ENCODE peak calls at places on chromosome 17, in six cellular contexts. V, X, R, H, T and Z are unnamed samples. For H3K4me1, the result is how much of the 10 kb centered on the place peaks cover.

GRCh38 chr17:4806770-4807533 is at the start of gene PLD2:
- DNase-seq in T (peak), H (peak), X (peak), R (peak), V (peak), Z (peak)

GRCh38 chr17:78818932-78819331 is 21.7 kb downstream of the USP36 start:
- DNase-seq in R (peak), H (peak), T (no peak), X (no peak), V (no peak), Z (no peak)

GRCh38 chr17:20010099-20010863 is 1.1 kb downstream of the SPECC1 start:
- DNase-seq in V (peak), R (no peak), X (no peak), T (peak), H (peak), Z (no peak)

GRCh38 chr17:4448197-4448980 is 14.6 kb downstream of the SPNS3 start:
- DNase-seq in X (no peak), T (no peak), R (no peak), V (no peak), H (no peak), Z (no peak)

GRCh38 chr17:48048321-48049140 is at the start of gene NFE2L1:
- DNase-seq in V (peak), H (peak), R (no peak), X (peak), T (peak), Z (peak)

GRCh38 chr17:81253358-81254131 is 14.4 kb downstream of the NDUFAF8 start:
- DNase-seq in X (peak), V (peak), T (peak), H (peak), R (peak), Z (no peak)

GRCh38 chr17:46925185-46925858 is 2.4 kb downstream of the GOSR2 start:
- DNase-seq in H (no peak), X (no peak), T (no peak), V (no peak), R (no peak), Z (no peak)

GRCh38 chr17:82301916-82302497 is 15.4 kb downstream of the CD7 start:
- DNase-seq in H (no peak), X (peak), R (peak), T (no peak), V (no peak), Z (no peak)

GRCh38 chr17:73549841-73550430 is 94.3 kb downstream of the SDK2 start:
- DNase-seq in R (no peak), T (peak), X (no peak), V (no peak), H (no peak), Z (peak)

GRCh38 chr17:28391401-28391800 is 14.6 kb downstream of the SLC46A1 start:
- DNase-seq in V (no peak), R (no peak), X (no peak), H (no peak), T (no peak), Z (no peak)

GRCh38 chr17:63445571-63446217 is 412 bp downstream of the CYB561 start:
- DNase-seq in R (peak), T (peak), H (peak), X (peak), V (no peak), Z (no peak)

GRCh38 chr17:20184191-20184590 is 175.0 kb downstream of the SPECC1 start:
- DNase-seq in R (no peak), X (no peak), T (no peak), H (no peak), V (no peak), Z (no peak)

GRCh38 chr17:64091116-64091515 is 38.8 kb downstream of the ERN1 start:
- DNase-seq in T (no peak), R (no peak), H (no peak), V (no peak), X (no peak), Z (no peak)

GRCh38 chr17:4735825-4736651 is 3.6 kb upstream of the ZMYND15 start:
- DNase-seq in X (peak), R (no peak), H (no peak), T (no peak), V (no peak), Z (peak)

GRCh38 chr17:44005865-44006580 is 1.6 kb downstream of the NAGS start:
- DNase-seq in V (no peak), H (peak), T (peak), R (no peak), X (peak), Z (peak)
- H3K27ac ChIP-seq in V (peak), H (peak), T (no peak), R (peak), X (peak), Z (peak)

GRCh38 chr17:351436-351713 is 1.2 kb downstream of the RPH3AL start:
- DNase-seq in T (no peak), R (no peak), V (no peak), H (no peak), X (no peak), Z (no peak)

GRCh38 chr17:353838-354234 is 1.2 kb upstream of the RPH3AL start:
- DNase-seq in H (no peak), R (no peak), X (no peak), T (no peak), V (no peak), Z (no peak)

GRCh38 chr17:353213-353837 is 718 bp upstream of the RPH3AL start:
- DNase-seq in T (no peak), V (no peak), H (no peak), R (no peak), X (no peak), Z (no peak)

GRCh38 chr17:351875-352420 is 659 bp downstream of the RPH3AL start:
- DNase-seq in X (no peak), V (no peak), R (no peak), T (no peak), H (no peak), Z (no peak)

DNA sequence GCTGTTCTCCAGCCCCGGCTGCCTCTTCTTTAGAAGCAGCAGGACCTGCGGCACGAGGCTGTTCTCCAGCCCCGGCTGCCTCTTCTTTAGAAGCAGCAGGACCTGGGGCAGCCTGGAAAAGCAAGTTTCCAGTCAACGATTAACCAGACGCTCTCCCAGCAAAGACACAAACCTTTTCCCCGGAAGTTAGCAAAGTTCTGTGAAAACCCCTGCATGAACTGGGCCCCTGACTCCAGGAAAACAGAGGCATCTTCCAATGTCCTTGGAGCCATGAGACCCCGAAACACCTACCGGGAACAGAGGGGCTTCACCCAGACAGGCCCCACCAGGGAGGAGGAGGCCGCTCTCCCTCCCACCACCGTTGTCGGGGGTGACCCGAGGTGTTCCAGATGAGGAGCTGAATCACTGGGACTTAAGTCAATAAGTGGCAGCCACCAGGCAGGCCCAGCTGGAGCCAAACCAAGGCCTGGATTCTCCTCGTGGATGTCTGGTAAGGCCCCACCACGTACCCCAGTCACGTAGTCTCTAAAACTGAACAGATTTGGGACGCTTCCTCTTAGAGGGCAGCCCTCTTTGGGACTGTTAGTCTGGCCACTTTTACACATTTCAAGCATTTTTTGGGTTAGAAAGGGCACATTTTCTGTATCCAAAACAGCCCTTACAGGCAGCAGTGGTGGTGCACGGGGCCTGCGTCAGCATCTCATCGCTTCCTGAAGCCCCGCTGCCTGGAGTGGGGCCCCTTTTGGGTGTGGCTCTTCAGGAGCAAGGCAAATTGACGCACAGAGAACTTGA is at the start of gene RPH3AL:
- DNase-seq in T (peak), V (peak), H (peak), X (peak), R (no peak), Z (peak)
- H3K4me1 ChIP-seq in T (under half), V (under half), H (under half), X (half or more), R (under half), Z (under half)

GRCh38 chr17:61584266-61584665 is 6.8 kb downstream of the NACA2 start:
- DNase-seq in R (no peak), T (no peak), H (no peak), X (no peak), V (no peak), Z (no peak)

GRCh38 chr17:61586031-61586566 is 4.9 kb downstream of the NACA2 start:
- DNase-seq in V (no peak), X (no peak), T (no peak), H (no peak), R (no peak), Z (no peak)

GRCh38 chr17:61583660-61584264 is 7.3 kb downstream of the NACA2 start:
- DNase-seq in H (no peak), R (no peak), V (no peak), X (no peak), T (no peak), Z (no peak)

GRCh38 chr17:61583242-61583641 is 7.8 kb downstream of the NACA2 start:
- DNase-seq in T (peak), R (no peak), V (no peak), H (no peak), X (no peak), Z (no peak)

DNA sequence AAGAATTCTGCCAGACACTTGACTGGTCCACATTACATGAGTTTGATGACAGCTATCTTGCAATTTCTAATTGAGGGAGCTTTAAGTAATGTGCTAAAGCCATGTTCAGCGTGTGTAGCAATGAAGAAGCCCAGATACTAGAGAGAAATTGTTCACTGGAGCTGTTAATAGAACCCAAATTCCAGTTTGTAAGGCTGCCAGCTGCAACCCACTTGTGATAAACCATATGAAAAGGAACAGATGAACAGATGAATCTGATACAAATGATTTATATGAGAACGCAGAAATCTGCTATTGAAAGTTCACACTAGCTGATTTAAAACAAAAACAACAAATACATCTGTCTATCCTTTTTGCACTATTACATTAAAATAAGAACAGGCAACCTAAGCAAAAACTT is 6.2 kb downstream of the NACA2 start:
- DNase-seq in H (no peak), R (no peak), T (no peak), X (no peak), V (no peak), Z (no peak)
- H3K4me3 ChIP-seq in H (no peak), R (no peak), T (no peak), X (no peak), V (no peak), Z (no peak)

GRCh38 chr17:29807520-29808361 is 122.3 kb downstream of the SSH2 start:
- DNase-seq in V (peak), X (no peak), R (peak), T (peak), H (peak), Z (peak)
- H3K27ac ChIP-seq in V (no peak), X (no peak), R (no peak), T (no peak), H (no peak), Z (peak)

DNA sequence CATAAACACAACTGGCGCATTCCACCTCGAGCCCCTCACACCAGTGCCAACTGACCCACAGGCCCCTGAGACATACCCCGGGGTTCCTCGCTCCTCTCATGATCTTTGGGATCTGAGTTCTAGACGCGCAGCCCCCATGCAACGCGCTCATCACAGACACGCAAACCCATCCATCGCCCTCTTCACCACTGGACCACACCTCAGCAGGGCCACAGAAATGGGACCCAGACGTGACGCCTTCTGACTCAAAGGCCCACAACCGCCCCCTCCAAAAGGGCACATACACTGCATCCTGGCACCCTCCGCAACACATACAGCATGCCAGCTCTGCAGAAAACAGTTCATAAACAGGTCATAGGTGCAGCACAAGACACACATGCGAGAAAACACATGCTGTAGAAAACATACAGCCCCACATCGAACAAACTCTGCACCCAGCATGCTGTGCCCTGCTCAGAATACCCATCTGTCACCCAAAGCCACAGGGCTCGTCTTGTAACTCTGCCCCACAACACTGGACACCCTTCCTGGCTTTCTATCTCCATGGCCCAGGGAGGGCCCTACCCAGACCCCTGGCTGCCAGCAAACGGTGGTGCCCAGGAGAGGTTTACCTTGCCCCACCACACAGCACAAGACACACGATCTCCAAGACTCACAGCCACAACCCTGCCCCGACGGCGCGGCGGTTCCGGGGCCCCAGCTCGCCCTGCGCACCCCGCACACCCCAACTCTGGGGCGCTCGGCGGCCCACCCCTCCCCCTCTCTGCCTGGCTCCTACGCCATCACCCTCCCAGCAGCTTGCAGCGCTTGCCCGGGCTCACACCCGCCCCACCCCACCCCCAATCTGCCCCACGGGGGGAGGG is 924 bp downstream of the ZBTB4 start:
- DNase-seq in V (peak), H (peak), X (peak), T (peak), R (peak), Z (peak)
- H3K4me1 ChIP-seq in V (under half), H (under half), X (under half), T (under half), R (under half), Z (under half)

DNA sequence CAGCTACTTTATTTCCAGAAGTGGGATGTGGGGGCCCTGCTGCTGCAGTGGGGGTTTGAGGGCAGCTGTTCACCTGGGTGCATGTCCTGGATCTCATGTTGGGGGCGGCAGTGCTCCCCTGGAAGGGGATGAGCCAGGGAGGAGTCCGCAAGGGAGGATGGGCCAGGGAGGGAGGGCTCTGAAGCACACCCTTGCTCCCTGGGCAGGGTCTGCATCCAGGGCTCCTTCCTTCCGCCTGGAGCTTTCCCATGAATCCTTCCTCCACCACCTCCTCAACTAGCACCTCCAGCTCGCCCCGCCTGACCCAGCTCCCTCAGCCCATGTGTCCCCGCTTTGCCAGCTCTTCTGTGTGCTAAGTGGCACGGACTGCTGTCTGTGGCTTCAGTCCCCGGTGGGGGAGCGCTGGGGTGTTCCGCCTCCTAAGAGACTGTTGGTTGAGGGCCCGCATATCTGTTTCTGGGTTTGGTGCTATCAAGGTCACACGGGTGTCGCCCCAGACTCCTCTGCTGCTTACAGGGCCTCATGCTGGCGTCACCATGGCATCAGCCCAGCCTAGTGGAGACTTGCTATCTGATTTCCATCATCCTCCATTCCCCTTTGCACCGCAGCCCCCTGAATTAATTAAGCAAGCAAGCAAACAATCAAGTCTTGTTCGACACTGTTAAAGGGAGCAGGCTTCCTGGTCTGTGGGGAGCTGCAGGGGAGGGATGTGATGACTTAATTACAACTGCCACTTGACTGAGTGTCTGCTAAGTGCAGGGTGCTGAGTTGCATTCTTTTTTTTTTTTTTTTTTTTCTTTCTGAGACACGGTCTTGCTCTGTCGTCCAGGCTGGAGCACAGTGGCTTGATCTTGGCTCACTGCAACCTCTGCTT is 71.8 kb downstream of the PRKCA start:
- DNase-seq in H (no peak), V (peak), T (peak), R (peak), X (peak), Z (no peak)
- H3K4me3 ChIP-seq in H (no peak), V (no peak), T (no peak), R (no peak), X (no peak), Z (no peak)

DNA sequence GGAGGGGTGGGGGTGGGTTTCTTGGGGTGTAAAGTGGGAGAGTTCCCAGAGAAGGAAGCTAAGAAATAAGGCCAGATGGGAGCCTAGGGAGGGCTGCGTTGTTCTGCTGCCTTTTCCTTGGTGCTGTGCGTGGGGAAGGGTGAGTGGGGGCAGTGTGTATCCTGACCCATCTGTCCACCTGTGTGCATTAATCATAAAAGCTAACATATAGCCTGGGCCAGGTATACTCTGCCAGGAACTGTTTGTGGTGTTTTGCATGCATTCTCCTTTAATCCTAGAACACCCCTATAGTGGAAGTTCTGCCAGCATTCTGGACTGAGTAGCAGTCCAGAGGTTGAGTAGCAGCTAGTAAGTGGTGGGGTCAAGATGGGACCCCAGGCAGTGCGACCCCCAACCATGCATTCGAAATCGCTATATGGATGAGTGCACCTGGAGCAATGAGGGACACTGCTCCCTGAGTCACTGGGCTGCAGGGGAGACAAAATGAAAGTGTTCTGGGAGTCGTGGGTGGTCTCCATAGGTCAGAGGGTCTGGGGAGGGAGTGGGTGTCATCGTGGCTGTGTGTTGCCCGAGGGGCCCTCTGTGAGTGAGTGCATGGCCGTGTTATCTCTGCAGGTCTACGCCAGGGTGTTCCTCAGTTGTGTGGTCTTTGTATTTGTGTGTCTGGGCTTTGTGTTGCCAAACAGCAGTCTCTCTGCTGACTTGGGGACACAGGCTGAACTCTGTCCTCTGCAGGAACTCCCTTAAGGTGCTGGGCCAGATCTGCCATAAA is 1.3 kb downstream of the ERBB2 start:
- DNase-seq in V (no peak), X (no peak), R (no peak), T (no peak), H (peak), Z (no peak)
- H3K27ac ChIP-seq in V (peak), X (peak), R (no peak), T (peak), H (peak), Z (no peak)

DNA sequence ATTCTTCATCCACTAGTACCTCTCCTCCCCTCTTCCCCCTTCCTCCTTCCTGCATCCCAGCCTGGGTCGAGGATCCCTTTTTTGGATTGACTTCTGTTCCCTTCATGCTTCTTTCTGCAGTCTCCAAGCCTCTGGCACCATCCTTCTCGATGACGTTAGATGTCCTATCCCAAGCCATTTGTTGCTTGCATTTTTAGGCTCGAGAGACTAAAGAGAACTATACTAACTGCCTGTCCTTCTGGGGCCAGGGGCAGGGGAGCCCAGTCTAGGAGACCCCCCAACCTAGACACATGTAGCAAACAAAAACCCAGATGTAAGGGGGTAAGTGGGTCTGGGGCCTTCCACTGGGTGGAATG is 23.9 kb downstream of the UNK start:
- DNase-seq in X (no peak), T (no peak), R (no peak), V (no peak), H (no peak), Z (no peak)
- H3K4me1 ChIP-seq in X (under half), T (under half), R (under half), V (under half), H (under half), Z (under half)

DNA sequence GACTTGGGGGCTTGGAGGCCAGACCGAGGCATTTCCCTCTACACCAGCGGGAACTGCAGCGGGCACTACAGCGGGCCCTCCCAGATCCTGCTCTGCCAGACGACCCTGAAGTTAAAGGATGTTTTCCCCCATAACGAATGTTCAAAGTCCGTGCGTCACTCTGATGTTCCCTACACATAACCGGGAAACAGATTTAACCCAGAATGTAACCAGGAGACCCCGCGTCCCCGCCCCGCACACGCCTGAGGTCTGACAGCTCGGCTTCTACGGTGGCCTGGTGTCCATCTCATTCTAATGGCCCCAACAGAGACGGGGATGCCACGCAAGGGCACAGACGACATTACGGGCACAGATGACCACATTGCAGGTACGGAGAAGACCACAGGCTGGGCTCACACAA is 31.7 kb upstream of the RHOT1 start:
- DNase-seq in V (no peak), X (no peak), H (peak), R (no peak), T (no peak), Z (no peak)
- H3K4me3 ChIP-seq in V (no peak), X (no peak), H (no peak), R (no peak), T (no peak), Z (no peak)